ENCODE peak calls at places on chromosomes 3 and 15, in six cellular contexts. One of them, this sample, is unnamed.

GRCh38 chr3:65170357-65171090 is 482.7 kb upstream of the ADAMTS9 start:
- DNase-seq in iPS DF 6.9: no peak
- DNase-seq in uterus: peak; percentile 81
- DNase-seq in aorta: peak; percentile 97
- DNase-seq in tibial nerve: peak; percentile 84
- DNase-seq in CD8-positive, alpha-beta memory T cell: no peak
- DNase-seq in this sample: peak; percentile 94

GRCh38 chr3:117393119-117393518 is 683.5 kb downstream of the TUSC7 start:
- DNase-seq in iPS DF 6.9: no peak
- DNase-seq in uterus: no peak
- DNase-seq in aorta: no peak
- DNase-seq in tibial nerve: no peak
- DNase-seq in CD8-positive, alpha-beta memory T cell: no peak
- DNase-seq in this sample: no peak

GRCh38 chr3:51967384-51968174 is at the start of gene PCBP4:
- DNase-seq in iPS DF 6.9: no peak
- DNase-seq in uterus: peak; percentile 74
- DNase-seq in aorta: peak; percentile 90
- DNase-seq in tibial nerve: peak; percentile 34
- DNase-seq in CD8-positive, alpha-beta memory T cell: peak; percentile 29
- DNase-seq in this sample: peak; percentile 86

GRCh38 chr3:117644203-117644602 is 934.6 kb downstream of the TUSC7 start:
- DNase-seq in iPS DF 6.9: no peak
- DNase-seq in uterus: no peak
- DNase-seq in aorta: no peak
- DNase-seq in tibial nerve: no peak
- DNase-seq in CD8-positive, alpha-beta memory T cell: no peak
- DNase-seq in this sample: no peak

GRCh38 chr15:65979316-65979715 is 110.0 kb downstream of the RAB11A start:
- DNase-seq in iPS DF 6.9: no peak
- DNase-seq in uterus: no peak
- DNase-seq in aorta: peak; percentile 55
- DNase-seq in tibial nerve: no peak
- DNase-seq in CD8-positive, alpha-beta memory T cell: no peak
- DNase-seq in this sample: no peak

GRCh38 chr3:37301980-37302379 is 127.6 kb upstream of the LRRFIP2 start:
- DNase-seq in iPS DF 6.9: no peak
- DNase-seq in uterus: no peak
- DNase-seq in aorta: no peak
- DNase-seq in tibial nerve: no peak
- DNase-seq in CD8-positive, alpha-beta memory T cell: no peak
- DNase-seq in this sample: no peak

GRCh38 chr3:40516201-40516600 is 8.6 kb upstream of the ZNF621 start:
- DNase-seq in iPS DF 6.9: no peak
- DNase-seq in uterus: no peak
- DNase-seq in aorta: no peak
- DNase-seq in tibial nerve: no peak
- DNase-seq in CD8-positive, alpha-beta memory T cell: no peak
- DNase-seq in this sample: no peak

GRCh38 chr15:81783586-81783985 is 262.2 kb downstream of the MEX3B start:
- DNase-seq in iPS DF 6.9: no peak
- DNase-seq in uterus: no peak
- DNase-seq in aorta: no peak
- DNase-seq in tibial nerve: no peak
- DNase-seq in CD8-positive, alpha-beta memory T cell: no peak
- DNase-seq in this sample: no peak

GRCh38 chr3:81336470-81336869 is 425.0 kb downstream of the GBE1 start:
- DNase-seq in iPS DF 6.9: no peak
- DNase-seq in uterus: no peak
- DNase-seq in aorta: no peak
- DNase-seq in tibial nerve: no peak
- DNase-seq in CD8-positive, alpha-beta memory T cell: no peak
- DNase-seq in this sample: no peak

GRCh38 chr3:46579756-46580286 is 13.7 kb upstream of the LRRC2 start:
- DNase-seq in iPS DF 6.9: no peak
- DNase-seq in uterus: no peak
- DNase-seq in aorta: no peak
- DNase-seq in tibial nerve: no peak
- DNase-seq in CD8-positive, alpha-beta memory T cell: no peak
- DNase-seq in this sample: no peak

GRCh38 chr3:126124896-126125295 is 41.0 kb upstream of the SLC41A3 start:
- DNase-seq in iPS DF 6.9: no peak
- DNase-seq in uterus: peak; percentile 4
- DNase-seq in aorta: peak; percentile 37
- DNase-seq in tibial nerve: no peak
- DNase-seq in CD8-positive, alpha-beta memory T cell: no peak
- DNase-seq in this sample: no peak

DNA sequence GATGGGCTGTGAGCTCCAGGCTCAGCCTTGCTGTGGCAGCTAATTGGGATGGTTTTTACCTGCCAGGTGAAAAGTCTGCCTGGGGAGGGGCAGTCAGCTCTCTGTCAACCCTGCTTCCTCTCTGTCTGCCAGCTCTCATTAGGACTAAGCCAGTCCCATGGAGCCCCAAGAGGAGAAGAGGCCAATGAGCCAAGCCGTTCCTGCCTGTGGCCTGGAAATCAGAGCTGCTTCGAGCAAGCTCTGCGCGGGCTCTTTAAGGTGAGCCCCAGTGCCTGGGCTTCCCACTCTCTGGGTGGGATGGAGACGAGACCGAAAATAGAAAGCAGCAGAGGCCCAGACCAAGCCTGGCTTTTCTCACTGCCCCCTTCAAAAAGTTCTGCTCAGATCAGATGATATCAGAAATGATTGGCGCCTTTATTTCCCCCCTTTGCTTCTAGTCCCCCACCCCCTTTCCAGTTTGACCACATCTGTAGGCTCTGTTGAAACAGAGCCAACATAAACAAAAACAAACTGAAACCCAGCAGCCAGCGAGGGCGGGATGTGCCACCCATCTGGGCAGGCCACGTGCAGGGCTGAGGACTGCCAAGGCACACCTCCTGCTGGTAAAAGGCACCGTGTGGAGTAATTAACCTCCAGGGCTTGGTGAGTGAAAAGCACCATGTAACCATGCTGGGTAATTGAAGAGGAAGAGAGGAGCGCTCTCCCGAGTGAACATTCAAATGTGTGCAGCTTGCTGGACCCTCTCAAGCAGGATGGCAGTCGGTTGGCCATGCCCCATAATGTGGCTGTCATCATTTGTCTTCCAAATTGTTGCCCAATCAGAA is 471.0 kb upstream of the PROK2 start:
- DNase-seq in iPS DF 6.9: no peak
- DNase-seq in uterus: peak; percentile 44
- DNase-seq in aorta: no peak
- DNase-seq in tibial nerve: no peak
- DNase-seq in CD8-positive, alpha-beta memory T cell: no peak
- DNase-seq in this sample: peak; percentile 68
- H3K4me3 ChIP-seq in iPS DF 6.9: no peak overlapping the region
- H3K4me3 ChIP-seq in uterus: no peak overlapping the region
- H3K4me3 ChIP-seq in aorta: no peak overlapping the region
- H3K4me3 ChIP-seq in tibial nerve: no peak overlapping the region
- H3K4me3 ChIP-seq in CD8-positive, alpha-beta memory T cell: no peak overlapping the region
- H3K4me3 ChIP-seq in this sample: no peak overlapping the region

DNA sequence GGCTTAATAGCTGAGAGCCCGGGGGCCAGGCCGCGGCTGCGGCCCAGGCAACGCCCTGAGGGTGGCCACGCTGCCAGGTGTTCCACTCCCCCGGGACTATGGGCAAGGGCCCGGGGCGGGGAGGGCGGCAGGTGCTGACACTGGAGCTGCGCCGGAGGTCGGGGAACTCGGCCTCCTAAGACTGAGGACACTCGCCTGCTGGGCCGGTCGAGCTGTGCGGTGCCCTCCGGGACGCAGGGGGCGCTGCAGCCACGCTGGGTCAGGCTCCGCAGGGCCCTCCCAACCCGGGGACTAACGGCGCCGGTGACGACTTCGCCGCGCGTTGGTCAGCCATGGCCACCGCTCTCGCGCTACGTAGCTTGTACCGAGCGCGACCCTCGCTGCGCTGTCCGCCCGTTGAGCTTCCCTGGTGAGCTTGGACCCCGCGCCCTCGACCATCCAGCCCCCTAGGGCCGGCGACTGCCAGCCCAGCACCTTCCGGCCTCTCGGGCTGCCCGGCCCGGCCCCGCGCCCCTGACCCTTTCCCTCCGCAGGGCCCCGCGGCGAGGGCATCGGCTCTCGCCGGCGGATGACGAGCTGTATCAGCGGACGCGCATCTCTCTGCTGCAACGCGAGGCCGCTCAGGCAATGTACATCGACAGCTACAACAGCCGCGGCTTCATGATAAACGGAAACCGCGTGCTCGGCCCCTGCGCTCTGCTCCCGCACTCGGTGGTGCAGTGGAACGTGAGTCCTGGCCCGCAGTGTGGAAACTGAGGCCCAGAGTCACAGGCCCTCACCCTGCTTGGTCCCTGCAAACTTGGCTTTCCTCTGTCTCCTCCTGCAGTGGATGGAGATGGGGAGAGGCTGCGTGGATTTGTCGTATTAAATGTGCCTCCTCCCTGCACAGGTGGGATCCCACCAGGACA is at the start of gene NDUFAF3:
- DNase-seq in iPS DF 6.9: peak; percentile 84
- DNase-seq in uterus: peak; percentile 93
- DNase-seq in aorta: peak; percentile 98
- DNase-seq in tibial nerve: peak; percentile 83
- DNase-seq in CD8-positive, alpha-beta memory T cell: peak; percentile 90
- DNase-seq in this sample: peak; percentile 98
- H3K4me1 ChIP-seq in iPS DF 6.9: peaks cover 2% of the 10 kb centered on the region
- H3K4me1 ChIP-seq in uterus: no peaks in the 10 kb centered on the region
- H3K4me1 ChIP-seq in aorta: no peaks in the 10 kb centered on the region
- H3K4me1 ChIP-seq in tibial nerve: no peaks in the 10 kb centered on the region
- H3K4me1 ChIP-seq in CD8-positive, alpha-beta memory T cell: peaks cover 38% of the 10 kb centered on the region
- H3K4me1 ChIP-seq in this sample: peaks cover 8% of the 10 kb centered on the region

GRCh38 chr3:17742837-17743659 is 617 bp upstream of the TBC1D5 start:
- DNase-seq in iPS DF 6.9: no peak
- DNase-seq in uterus: no peak
- DNase-seq in aorta: no peak
- DNase-seq in tibial nerve: no peak
- DNase-seq in CD8-positive, alpha-beta memory T cell: no peak
- DNase-seq in this sample: no peak

GRCh38 chr3:17738921-17739320 is 3.5 kb downstream of the TBC1D5 start:
- DNase-seq in iPS DF 6.9: no peak
- DNase-seq in uterus: no peak
- DNase-seq in aorta: no peak
- DNase-seq in tibial nerve: no peak
- DNase-seq in CD8-positive, alpha-beta memory T cell: no peak
- DNase-seq in this sample: no peak

GRCh38 chr3:17742092-17742836 is at the start of gene TBC1D5:
- DNase-seq in iPS DF 6.9: peak; percentile 72
- DNase-seq in uterus: peak; percentile 96
- DNase-seq in aorta: peak; percentile 98
- DNase-seq in tibial nerve: peak; percentile 90
- DNase-seq in CD8-positive, alpha-beta memory T cell: peak; percentile 86
- DNase-seq in this sample: peak; percentile 99

GRCh38 chr3:17741621-17742091 is 775 bp downstream of the TBC1D5 start:
- DNase-seq in iPS DF 6.9: no peak
- DNase-seq in uterus: no peak
- DNase-seq in aorta: no peak
- DNase-seq in tibial nerve: no peak
- DNase-seq in CD8-positive, alpha-beta memory T cell: no peak
- DNase-seq in this sample: no peak

DNA sequence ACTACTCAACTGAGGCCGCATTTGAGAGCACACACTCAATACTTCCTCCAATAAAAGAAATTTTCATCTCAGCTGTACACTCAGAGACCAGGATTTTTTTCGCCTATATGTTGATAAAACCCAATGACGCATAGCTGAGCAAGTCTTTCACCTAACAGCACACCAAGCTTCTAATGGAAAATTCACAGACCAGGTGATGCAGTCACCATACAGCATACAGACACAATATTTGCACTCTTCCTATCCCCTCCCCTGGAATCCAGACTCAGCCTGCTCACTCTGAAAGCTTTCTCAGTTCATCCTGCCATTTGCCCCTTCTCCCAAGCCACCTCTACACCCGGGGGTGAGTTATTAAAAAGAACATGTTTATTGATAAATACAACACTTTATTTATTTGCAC is 1.7 kb downstream of the TBC1D5 start:
- DNase-seq in iPS DF 6.9: no peak
- DNase-seq in uterus: no peak
- DNase-seq in aorta: no peak
- DNase-seq in tibial nerve: no peak
- DNase-seq in CD8-positive, alpha-beta memory T cell: no peak
- DNase-seq in this sample: no peak
- H3K4me3 ChIP-seq in iPS DF 6.9: no peak overlapping the region
- H3K4me3 ChIP-seq in uterus: no peak overlapping the region
- H3K4me3 ChIP-seq in aorta: no peak overlapping the region
- H3K4me3 ChIP-seq in tibial nerve: peak overlapping the region; percentile 97
- H3K4me3 ChIP-seq in CD8-positive, alpha-beta memory T cell: peak overlapping the region; percentile 88
- H3K4me3 ChIP-seq in this sample: peak overlapping the region; percentile 97

GRCh38 chr3:150741497-150742140 is 21.4 kb downstream of the SIAH2 start:
- DNase-seq in iPS DF 6.9: no peak
- DNase-seq in uterus: no peak
- DNase-seq in aorta: no peak
- DNase-seq in tibial nerve: no peak
- DNase-seq in CD8-positive, alpha-beta memory T cell: no peak
- DNase-seq in this sample: no peak
- H3K4me1 ChIP-seq in iPS DF 6.9: peaks cover 1% of the 10 kb centered on the region
- H3K4me1 ChIP-seq in uterus: no peaks in the 10 kb centered on the region
- H3K4me1 ChIP-seq in aorta: peaks cover 2% of the 10 kb centered on the region
- H3K4me1 ChIP-seq in tibial nerve: no peaks in the 10 kb centered on the region
- H3K4me1 ChIP-seq in CD8-positive, alpha-beta memory T cell: peaks cover 20% of the 10 kb centered on the region
- H3K4me1 ChIP-seq in this sample: peaks cover 11% of the 10 kb centered on the region